ENCODE peak calls at places on chromosomes 4 and X, in seven cellular contexts. One of them, this sample, is unnamed.

GRCh38 chr4:175635513-175635912 is 176.6 kb downstream of the GPM6A start:
- DNase-seq in iPS DF 6.9: no peak
- DNase-seq in heart left ventricle: no peak
- DNase-seq in PC-3: peak
- DNase-seq in foreskin fibroblast: no peak
- DNase-seq in fibroblast of lung: no peak
- DNase-seq in brain microvascular endothelial cell: no peak
- DNase-seq in this sample: no peak

GRCh38 chrX:123489011-123489410 is 243.8 kb downstream of the THOC2 start:
- DNase-seq in fibroblast of lung: peak
- DNase-seq in iPS DF 6.9: no peak
- DNase-seq in PC-3: no peak
- DNase-seq in foreskin fibroblast: peak
- DNase-seq in brain microvascular endothelial cell: no peak
- DNase-seq in heart left ventricle: no peak
- DNase-seq in this sample: no peak

GRCh38 chr4:138757432-138757831 is 258.1 kb upstream of the NOCT start:
- DNase-seq in brain microvascular endothelial cell: no peak
- DNase-seq in heart left ventricle: no peak
- DNase-seq in fibroblast of lung: no peak
- DNase-seq in foreskin fibroblast: no peak
- DNase-seq in PC-3: no peak
- DNase-seq in iPS DF 6.9: no peak
- DNase-seq in this sample: no peak

GRCh38 chr4:70703695-70704332 is 15.5 kb downstream of the UTP3 start:
- DNase-seq in foreskin fibroblast: peak
- DNase-seq in PC-3: peak
- DNase-seq in iPS DF 6.9: no peak
- DNase-seq in brain microvascular endothelial cell: peak
- DNase-seq in heart left ventricle: no peak
- DNase-seq in fibroblast of lung: peak
- DNase-seq in this sample: no peak

GRCh38 chr4:143743591-143743990 is 43.1 kb upstream of the FREM3 start:
- DNase-seq in iPS DF 6.9: no peak
- DNase-seq in fibroblast of lung: no peak
- DNase-seq in heart left ventricle: no peak
- DNase-seq in brain microvascular endothelial cell: peak
- DNase-seq in PC-3: no peak
- DNase-seq in foreskin fibroblast: no peak
- DNase-seq in this sample: no peak

GRCh38 chr4:33262809-33263208 is 2542.6 kb downstream of the PCDH7 start:
- DNase-seq in PC-3: peak
- DNase-seq in foreskin fibroblast: peak
- DNase-seq in brain microvascular endothelial cell: no peak
- DNase-seq in fibroblast of lung: peak
- DNase-seq in heart left ventricle: no peak
- DNase-seq in iPS DF 6.9: no peak
- DNase-seq in this sample: no peak

GRCh38 chr4:113823291-113823659 is 61.7 kb upstream of the CAMK2D start:
- DNase-seq in brain microvascular endothelial cell: no peak
- DNase-seq in foreskin fibroblast: no peak
- DNase-seq in heart left ventricle: no peak
- DNase-seq in iPS DF 6.9: no peak
- DNase-seq in PC-3: no peak
- DNase-seq in fibroblast of lung: peak
- DNase-seq in this sample: peak

GRCh38 chr4:155072417-155072816 is 136.0 kb upstream of the NPY2R start:
- DNase-seq in foreskin fibroblast: no peak
- DNase-seq in fibroblast of lung: no peak
- DNase-seq in iPS DF 6.9: no peak
- DNase-seq in PC-3: no peak
- DNase-seq in brain microvascular endothelial cell: no peak
- DNase-seq in heart left ventricle: no peak
- DNase-seq in this sample: peak

GRCh38 chr4:21946858-21947257 is 1.7 kb downstream of the KCNIP4 start:
- DNase-seq in heart left ventricle: no peak
- DNase-seq in fibroblast of lung: no peak
- DNase-seq in iPS DF 6.9: no peak
- DNase-seq in brain microvascular endothelial cell: no peak
- DNase-seq in foreskin fibroblast: no peak
- DNase-seq in PC-3: no peak
- DNase-seq in this sample: no peak
- H3K4me3 ChIP-seq in heart left ventricle: no peak
- H3K4me3 ChIP-seq in fibroblast of lung: no peak
- H3K4me3 ChIP-seq in iPS DF 6.9: no peak
- H3K4me3 ChIP-seq in brain microvascular endothelial cell: no peak
- H3K4me3 ChIP-seq in foreskin fibroblast: no peak
- H3K4me3 ChIP-seq in PC-3: no peak
- H3K4me3 ChIP-seq in this sample: no peak

DNA sequence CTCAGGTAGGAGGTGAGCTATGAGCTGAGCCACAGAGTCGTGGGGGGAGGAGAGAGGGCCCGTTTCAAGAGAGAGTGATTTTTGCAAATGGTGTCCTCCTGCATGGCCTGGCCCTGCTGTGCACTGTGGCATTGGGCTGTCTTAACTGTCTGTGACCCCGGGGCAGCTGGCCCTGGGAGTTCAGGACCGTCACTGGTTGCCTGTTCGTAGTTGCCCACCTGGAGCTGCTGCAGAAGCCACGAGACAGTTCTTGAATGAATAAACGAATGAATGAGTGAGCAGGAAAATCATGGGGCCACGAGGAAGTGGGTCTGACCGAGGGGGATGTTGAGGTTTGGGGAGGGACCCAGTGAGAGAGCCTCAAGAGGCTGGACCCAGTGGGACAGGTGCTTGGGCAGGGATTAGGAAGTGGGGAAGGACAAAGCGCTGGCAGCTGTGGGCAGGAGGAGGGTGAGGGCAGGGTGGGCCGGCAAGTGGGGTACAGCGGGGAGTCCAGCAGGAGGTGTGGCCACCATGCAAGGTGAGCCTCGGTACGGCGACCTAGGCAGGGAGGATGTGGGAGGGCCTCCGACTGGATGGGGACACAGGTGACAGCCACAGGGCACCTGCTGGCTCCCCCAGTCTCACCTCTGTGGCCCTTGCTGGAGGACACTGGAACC is 10.1 kb downstream of the RGS12 start:
- DNase-seq in iPS DF 6.9: no peak
- DNase-seq in PC-3: no peak
- DNase-seq in heart left ventricle: no peak
- DNase-seq in brain microvascular endothelial cell: no peak
- DNase-seq in fibroblast of lung: no peak
- DNase-seq in foreskin fibroblast: no peak
- DNase-seq in this sample: no peak
- H3K4me3 ChIP-seq in iPS DF 6.9: no peak
- H3K4me3 ChIP-seq in PC-3: no peak
- H3K4me3 ChIP-seq in heart left ventricle: no peak
- H3K4me3 ChIP-seq in brain microvascular endothelial cell: no peak
- H3K4me3 ChIP-seq in fibroblast of lung: no peak
- H3K4me3 ChIP-seq in foreskin fibroblast: no peak
- H3K4me3 ChIP-seq in this sample: no peak

DNA sequence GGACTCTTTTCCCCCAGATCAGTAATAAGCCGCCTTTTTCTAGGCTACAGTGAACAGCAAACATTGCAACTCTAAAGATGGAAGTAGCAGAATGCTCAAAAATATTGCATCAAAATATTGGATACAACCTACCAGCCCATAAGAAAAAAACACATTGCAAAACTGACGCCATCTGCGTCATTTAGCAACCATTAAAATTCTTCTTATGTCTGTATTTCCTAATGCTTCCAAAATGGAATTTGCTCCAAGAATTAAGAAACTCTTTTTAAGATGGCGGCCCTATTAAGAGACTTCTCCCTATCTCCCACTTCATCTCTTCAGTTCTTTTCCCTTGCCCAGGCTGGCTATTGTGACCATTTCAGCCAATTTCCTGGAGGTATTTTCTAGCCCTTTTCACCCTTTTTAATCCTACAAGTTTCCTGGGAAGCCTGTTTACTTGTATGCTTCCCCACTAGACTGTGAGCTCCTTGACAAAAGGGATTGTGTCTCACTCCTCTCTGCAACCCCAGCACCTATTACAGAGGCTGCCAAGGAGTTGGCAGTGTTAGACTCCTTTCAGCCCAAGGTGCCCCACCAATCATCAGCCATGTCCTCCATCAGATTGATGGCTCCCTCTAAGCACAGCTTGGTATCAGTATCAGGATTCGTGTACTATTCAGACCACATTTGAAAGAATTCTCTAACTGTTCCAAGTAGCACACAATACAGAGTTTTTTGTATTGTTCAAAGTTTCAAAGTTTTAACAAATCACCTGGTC is 4.4 kb downstream of the GPC3 start:
- DNase-seq in heart left ventricle: no peak
- DNase-seq in iPS DF 6.9: no peak
- DNase-seq in brain microvascular endothelial cell: no peak
- DNase-seq in foreskin fibroblast: no peak
- DNase-seq in PC-3: no peak
- DNase-seq in fibroblast of lung: no peak
- DNase-seq in this sample: no peak
- H3K4me3 ChIP-seq in heart left ventricle: no peak
- H3K4me3 ChIP-seq in iPS DF 6.9: no peak
- H3K4me3 ChIP-seq in brain microvascular endothelial cell: no peak
- H3K4me3 ChIP-seq in foreskin fibroblast: no peak
- H3K4me3 ChIP-seq in PC-3: no peak
- H3K4me3 ChIP-seq in fibroblast of lung: no peak
- H3K4me3 ChIP-seq in this sample: no peak

GRCh38 chrX:44903842-44904530 is 31.0 kb downstream of the KDM6A start:
- DNase-seq in foreskin fibroblast: no peak
- DNase-seq in PC-3: no peak
- DNase-seq in brain microvascular endothelial cell: no peak
- DNase-seq in heart left ventricle: no peak
- DNase-seq in fibroblast of lung: no peak
- DNase-seq in iPS DF 6.9: no peak
- DNase-seq in this sample: no peak
- H3K4me3 ChIP-seq in foreskin fibroblast: no peak
- H3K4me3 ChIP-seq in PC-3: no peak
- H3K4me3 ChIP-seq in brain microvascular endothelial cell: no peak
- H3K4me3 ChIP-seq in heart left ventricle: no peak
- H3K4me3 ChIP-seq in fibroblast of lung: no peak
- H3K4me3 ChIP-seq in iPS DF 6.9: no peak
- H3K4me3 ChIP-seq in this sample: no peak

DNA sequence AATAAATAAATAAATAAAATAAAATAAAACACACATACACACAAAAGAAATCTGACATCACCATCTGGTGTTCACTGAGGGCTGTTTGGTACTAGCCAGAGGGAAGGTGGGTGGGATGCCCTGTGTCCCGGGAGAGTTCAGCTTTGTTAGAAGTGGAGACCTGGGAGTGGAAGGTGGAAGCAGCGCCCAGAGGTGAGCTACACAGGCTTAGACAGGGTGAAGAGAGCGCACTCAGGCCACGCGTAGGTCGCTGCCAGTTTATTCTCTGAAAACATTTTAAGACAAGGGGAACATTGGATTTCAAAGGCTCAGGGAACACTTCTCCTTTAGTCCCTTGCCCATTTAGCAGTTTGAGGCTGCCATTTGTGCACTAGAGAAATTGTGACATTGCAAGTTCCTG is 405.3 kb upstream of the NR3C2 start:
- DNase-seq in iPS DF 6.9: no peak
- DNase-seq in heart left ventricle: no peak
- DNase-seq in foreskin fibroblast: no peak
- DNase-seq in brain microvascular endothelial cell: no peak
- DNase-seq in fibroblast of lung: no peak
- DNase-seq in PC-3: no peak
- DNase-seq in this sample: no peak
- H3K4me3 ChIP-seq in iPS DF 6.9: no peak
- H3K4me3 ChIP-seq in heart left ventricle: no peak
- H3K4me3 ChIP-seq in foreskin fibroblast: no peak
- H3K4me3 ChIP-seq in brain microvascular endothelial cell: no peak
- H3K4me3 ChIP-seq in fibroblast of lung: no peak
- H3K4me3 ChIP-seq in PC-3: no peak
- H3K4me3 ChIP-seq in this sample: no peak